ENCODE peak calls at places on chromosomes 4 and X, in nine cellular contexts. D, K, P, S, C, W, Y, L and I are unnamed samples.

GRCh38 chr4:65719635-65720034 is 49.3 kb upstream of the EPHA5 start:
- DNase-seq in D (no peak), K (no peak), P (no peak), S (no peak), C (no peak), W (peak), Y (no peak), L (no peak), I (no peak)

GRCh38 chr4:95216636-95217035 is 332.1 kb downstream of the UNC5C start:
- DNase-seq in D (no peak), K (no peak), P (no peak), S (no peak), C (no peak), W (no peak), Y (no peak), L (no peak), I (no peak)

GRCh38 chr4:2261110-2261852 is 628 bp downstream of the MXD4 start:
- DNase-seq in D (peak), K (peak), P (peak), S (peak), C (peak), W (peak), Y (no peak), L (peak), I (peak)

GRCh38 chrX:72100824-72101351 is 30.8 kb downstream of the RTL5 start:
- DNase-seq in D (no peak), K (no peak), P (no peak), S (no peak), C (no peak), W (no peak), Y (no peak), L (peak), I (no peak)

GRCh38 chr4:150211016-150211415 is 132.8 kb downstream of the DCLK2 start:
- DNase-seq in D (no peak), K (no peak), P (peak), S (peak), C (no peak), W (no peak), Y (no peak), L (no peak), I (no peak)

GRCh38 chrX:98380556-98380955 is 1496.8 kb downstream of the RPA4 start:
- DNase-seq in D (no peak), K (no peak), P (no peak), S (no peak), C (peak), W (no peak), Y (no peak), L (no peak), I (no peak)

GRCh38 chr4:10619220-10619619 is 65.3 kb downstream of the CLNK start:
- DNase-seq in D (no peak), K (no peak), P (no peak), S (peak), C (no peak), W (peak), Y (peak), L (no peak), I (no peak)

GRCh38 chrX:47030339-47030738 is 47.9 kb upstream of the RGN start:
- DNase-seq in D (peak), K (peak), P (no peak), S (peak), C (peak), W (peak), Y (peak), L (peak), I (peak)

GRCh38 chrX:148580016-148580415 is 79.6 kb downstream of the AFF2 start:
- DNase-seq in D (no peak), K (no peak), P (no peak), S (no peak), C (no peak), W (no peak), Y (no peak), L (no peak), I (no peak)

GRCh38 chr4:41437264-41437566 is 100.7 kb upstream of the LIMCH1 start:
- DNase-seq in D (no peak), K (no peak), P (no peak), S (no peak), C (peak), W (no peak), Y (no peak), L (no peak), I (no peak)

GRCh38 chr4:57342406-57342805 is 232.2 kb upstream of the IGFBP7 start:
- DNase-seq in D (no peak), K (no peak), P (no peak), S (peak), C (no peak), W (peak), Y (peak), L (no peak), I (peak)

GRCh38 chr4:153024466-153024865 is 88.3 kb downstream of the FHDC1 start:
- DNase-seq in D (no peak), K (no peak), P (no peak), S (no peak), C (no peak), W (no peak), Y (no peak), L (no peak), I (no peak)
- TF ChIP-seq CTCF in D (no peak), K (no peak), P (no peak), S (no peak), C (no peak), W (no peak), Y (no peak), L (no peak), I (no peak)

GRCh38 chrX:119500061-119500800 is 32.0 kb downstream of the SLC25A5 start:
- DNase-seq in D (no peak), K (no peak), P (no peak), S (no peak), C (no peak), W (no peak), Y (no peak), L (no peak), I (no peak)

GRCh38 chrX:119492463-119492862 is 24.2 kb downstream of the SLC25A5 start:
- DNase-seq in D (no peak), K (no peak), P (no peak), S (no peak), C (no peak), W (no peak), Y (no peak), L (no peak), I (no peak)

GRCh38 chrX:119497185-119497584 is 28.9 kb downstream of the SLC25A5 start:
- DNase-seq in D (no peak), K (no peak), P (no peak), S (no peak), C (no peak), W (no peak), Y (no peak), L (no peak), I (no peak)

GRCh38 chrX:119496521-119496829 is 28.2 kb downstream of the SLC25A5 start:
- DNase-seq in D (no peak), K (no peak), P (no peak), S (no peak), C (no peak), W (peak), Y (no peak), L (no peak), I (no peak)

DNA sequence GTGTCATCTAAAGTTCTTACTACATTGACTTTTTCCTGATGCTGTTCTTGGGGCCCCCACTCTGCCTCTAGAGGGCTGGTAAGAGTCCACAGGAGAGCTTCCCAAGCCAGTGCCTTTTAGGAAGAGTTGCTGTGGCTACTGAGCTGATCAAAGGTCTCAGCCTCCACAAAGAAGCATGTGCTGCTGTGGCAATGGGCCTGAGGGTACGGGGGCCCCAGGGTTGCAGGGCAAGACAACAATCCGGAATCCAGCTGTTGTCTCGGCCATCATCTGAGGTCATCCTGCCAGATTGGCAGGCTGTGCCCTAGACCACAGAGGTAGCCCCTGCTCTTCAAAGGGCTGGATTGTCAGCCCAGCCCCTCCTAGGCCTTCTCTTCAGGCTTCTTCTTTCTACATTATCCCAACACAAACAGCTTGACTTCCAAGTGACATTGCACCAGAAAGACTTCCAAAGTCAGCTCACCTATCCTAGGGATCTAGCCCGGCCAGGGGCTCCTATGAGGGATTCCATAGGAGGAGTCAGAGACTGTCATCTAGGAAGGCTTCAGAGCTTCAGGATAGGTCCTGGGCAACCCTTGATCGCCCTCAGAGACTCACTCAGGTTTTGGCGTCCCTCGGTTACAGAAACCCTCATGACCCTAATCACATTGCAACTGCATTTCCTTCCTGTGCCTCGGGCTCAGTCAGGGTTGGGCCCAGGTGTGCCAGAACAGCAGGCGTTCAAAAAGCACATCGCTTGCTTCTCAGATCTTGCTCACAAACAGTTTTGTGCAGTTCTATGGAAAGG is 27.7 kb downstream of the SLC25A5 start:
- DNase-seq in D (peak), K (no peak), P (no peak), S (no peak), C (peak), W (no peak), Y (no peak), L (no peak), I (no peak)
- TF ChIP-seq CTCF in D (peak), K (no peak), P (no peak), S (no peak), C (peak), W (no peak), Y (no peak), L (no peak), I (no peak)

GRCh38 chrX:9561199-9561598 is 96.3 kb downstream of the TBL1X start:
- DNase-seq in D (no peak), K (no peak), P (no peak), S (no peak), C (no peak), W (no peak), Y (no peak), L (no peak), I (no peak)

GRCh38 chrX:9569875-9570274 is 105.0 kb downstream of the TBL1X start:
- DNase-seq in D (no peak), K (no peak), P (no peak), S (no peak), C (no peak), W (no peak), Y (no peak), L (peak), I (no peak)

GRCh38 chrX:9560219-9560618 is 95.4 kb downstream of the TBL1X start:
- DNase-seq in D (no peak), K (no peak), P (no peak), S (no peak), C (no peak), W (no peak), Y (no peak), L (no peak), I (no peak)

GRCh38 chrX:9562851-9563250 is 98.0 kb downstream of the TBL1X start:
- DNase-seq in D (no peak), K (peak), P (no peak), S (peak), C (no peak), W (peak), Y (peak), L (no peak), I (peak)

DNA sequence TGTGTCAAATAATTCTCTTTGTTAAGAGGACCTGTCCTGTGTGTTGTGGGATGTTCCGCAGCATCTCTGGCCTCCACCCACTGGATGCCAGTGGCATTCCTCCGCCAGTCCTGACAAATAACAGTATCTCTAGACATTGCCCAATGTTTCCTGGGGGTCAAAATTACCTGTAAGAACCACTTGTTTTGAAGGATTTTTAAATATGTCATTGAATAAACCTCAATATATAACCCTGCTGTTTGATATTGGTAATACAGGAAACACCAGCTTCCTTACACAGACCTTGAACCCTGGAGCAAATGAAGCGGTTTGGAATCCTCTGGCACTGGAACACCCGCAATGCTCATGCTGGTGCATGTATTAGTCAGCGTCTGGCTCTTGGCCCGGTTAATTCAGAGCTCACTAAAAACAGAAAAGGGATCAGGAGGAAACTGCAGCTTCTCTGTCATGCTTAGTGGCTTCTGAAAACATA is 101.3 kb downstream of the TBL1X start:
- DNase-seq in D (no peak), K (peak), P (peak), S (peak), C (no peak), W (peak), Y (peak), L (peak), I (peak)
- TF ChIP-seq CTCF in D (no peak), K (no peak), P (no peak), S (peak), C (no peak), W (peak), Y (no peak), L (no peak), I (peak)

DNA sequence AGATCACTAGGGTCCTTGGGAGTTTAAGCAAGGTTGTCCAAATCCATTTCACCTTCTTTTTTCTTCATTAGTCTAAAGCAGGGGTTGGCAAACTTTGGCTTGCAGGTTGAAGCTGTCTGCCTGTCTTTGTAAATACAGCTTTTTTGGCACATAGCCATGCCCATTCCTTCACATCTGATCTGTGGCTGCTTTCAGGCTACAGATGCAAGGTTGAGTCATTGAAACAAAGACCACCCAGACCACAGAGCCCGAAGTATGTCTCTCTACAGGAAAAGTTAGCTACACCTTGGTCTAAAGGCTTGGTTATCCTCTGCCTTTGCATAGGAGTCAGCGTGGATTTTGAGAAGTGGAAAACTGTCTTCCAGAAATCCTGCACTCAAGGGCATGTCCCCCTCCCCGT is 238.1 kb upstream of the STS start:
- DNase-seq in D (no peak), K (no peak), P (no peak), S (no peak), C (no peak), W (no peak), Y (no peak), L (peak), I (no peak)
- TF ChIP-seq CTCF in D (no peak), K (no peak), P (no peak), S (no peak), C (no peak), W (no peak), Y (no peak), L (no peak), I (no peak)

GRCh38 chr4:119228406-119228805 is 15.9 kb downstream of the USP53 start:
- DNase-seq in D (no peak), K (no peak), P (no peak), S (no peak), C (no peak), W (no peak), Y (no peak), L (no peak), I (no peak)

GRCh38 chr4:119232286-119232685 is 19.8 kb downstream of the USP53 start:
- DNase-seq in D (no peak), K (no peak), P (no peak), S (no peak), C (no peak), W (no peak), Y (no peak), L (no peak), I (no peak)

GRCh38 chr4:119227690-119228089 is 15.2 kb downstream of the USP53 start:
- DNase-seq in D (no peak), K (no peak), P (no peak), S (peak), C (no peak), W (no peak), Y (no peak), L (no peak), I (no peak)

GRCh38 chr4:119231517-119231916 is 19.0 kb downstream of the USP53 start:
- DNase-seq in D (no peak), K (no peak), P (no peak), S (no peak), C (no peak), W (no peak), Y (no peak), L (no peak), I (no peak)

GRCh38 chr4:119230288-119230687 is 17.8 kb downstream of the USP53 start:
- DNase-seq in D (no peak), K (no peak), P (no peak), S (no peak), C (no peak), W (no peak), Y (no peak), L (no peak), I (no peak)
- TF ChIP-seq CTCF in D (no peak), K (no peak), P (no peak), S (no peak), C (no peak), W (no peak), Y (no peak), L (no peak), I (no peak)